ENCODE peak calls at places on chromosomes 4 and X, in ten cellular contexts. B, O, P, V, H, T, Q, K, Z and Y are unnamed samples.

GRCh38 chrX:139187738-139188137 is 342.8 kb upstream of the F9 start:
- DNase-seq in B (no peak), O (no peak), P (no peak), V (no peak), H (no peak), T (no peak), Q (no peak), K (no peak), Z (no peak), Y (no peak)

GRCh38 chr4:100023800-100024199 is 73.7 kb upstream of the H2AZ1 start:
- DNase-seq in B (no peak), O (no peak), P (no peak), V (no peak), H (no peak), T (no peak), Q (no peak), K (no peak), Z (no peak), Y (no peak)

GRCh38 chrX:115968436-115969252 is 201.9 kb upstream of the AGTR2 start:
- DNase-seq in B (no peak), O (peak), P (peak), V (peak), H (peak), T (peak), Q (no peak), K (peak), Z (peak), Y (peak)

GRCh38 chr4:145829629-145830395 is 108.8 kb downstream of the ZNF827 start:
- DNase-seq in B (no peak), O (no peak), P (no peak), V (no peak), H (no peak), T (no peak), Q (no peak), K (peak), Z (no peak), Y (no peak)

GRCh38 chr4:2843023-2843908 is at the start of gene ADD1:
- DNase-seq in B (peak), O (peak), P (peak), V (peak), H (peak), T (peak), Q (peak), K (peak), Z (peak), Y (peak)

GRCh38 chrX:98203800-98204199 is 1320.1 kb downstream of the RPA4 start:
- DNase-seq in B (no peak), O (peak), P (no peak), V (no peak), H (no peak), T (no peak), Q (no peak), K (no peak), Z (no peak), Y (no peak)

GRCh38 chr4:2958446-2958845 is 4.8 kb downstream of the NOP14 start:
- DNase-seq in B (no peak), O (peak), P (no peak), V (no peak), H (no peak), T (no peak), Q (no peak), K (no peak), Z (no peak), Y (no peak)

GRCh38 chr4:11149612-11150259 is 279.0 kb downstream of the HS3ST1 start:
- DNase-seq in B (no peak), O (no peak), P (no peak), V (no peak), H (peak), T (no peak), Q (no peak), K (no peak), Z (no peak), Y (no peak)

GRCh38 chrX:109535578-109535977 is 1.1 kb upstream of the NXT2 start:
- DNase-seq in B (no peak), O (no peak), P (no peak), V (no peak), H (no peak), T (no peak), Q (no peak), K (no peak), Z (no peak), Y (no peak)

GRCh38 chr4:6689506-6689960 is 4.1 kb upstream of the S100P start:
- DNase-seq in B (no peak), O (no peak), P (no peak), V (peak), H (peak), T (no peak), Q (no peak), K (no peak), Z (no peak), Y (no peak)

GRCh38 chr4:39627413-39627812 is 11.3 kb downstream of the SMIM14 start:
- DNase-seq in B (no peak), O (no peak), P (no peak), V (no peak), H (no peak), T (no peak), Q (no peak), K (no peak), Z (no peak), Y (no peak)

GRCh38 chr4:177673980-177674504 is 231.8 kb upstream of the AGA start:
- DNase-seq in B (no peak), O (peak), P (no peak), V (no peak), H (no peak), T (no peak), Q (no peak), K (no peak), Z (no peak), Y (no peak)

GRCh38 chr4:111630705-111631104 is 514.5 kb upstream of the FAM241A start:
- DNase-seq in B (no peak), O (peak), P (no peak), V (no peak), H (no peak), T (no peak), Q (no peak), K (no peak), Z (no peak), Y (no peak)

GRCh38 chr4:114734581-114734980 is 136.0 kb downstream of the UGT8 start:
- DNase-seq in B (no peak), O (peak), P (no peak), V (no peak), H (peak), T (no peak), Q (no peak), K (no peak), Z (no peak), Y (no peak)

GRCh38 chrX:72714471-72714916 is 388 bp upstream of the PHKA1 start:
- DNase-seq in B (peak), O (peak), P (peak), V (peak), H (peak), T (peak), Q (peak), K (peak), Z (peak), Y (peak)

GRCh38 chr4:742742-743311 is 37.2 kb downstream of the PCGF3 start:
- DNase-seq in B (peak), O (no peak), P (peak), V (peak), H (peak), T (peak), Q (no peak), K (peak), Z (peak), Y (peak)

GRCh38 chr4:15003441-15003890 is 1.2 kb downstream of the CPEB2 start:
- DNase-seq in B (peak), O (peak), P (no peak), V (peak), H (no peak), T (peak), Q (peak), K (peak), Z (no peak), Y (peak)

GRCh38 chr4:171813195-171813955 is at the start of gene GALNTL6:
- DNase-seq in B (no peak), O (peak), P (peak), V (no peak), H (no peak), T (no peak), Q (no peak), K (no peak), Z (peak), Y (peak)

DNA sequence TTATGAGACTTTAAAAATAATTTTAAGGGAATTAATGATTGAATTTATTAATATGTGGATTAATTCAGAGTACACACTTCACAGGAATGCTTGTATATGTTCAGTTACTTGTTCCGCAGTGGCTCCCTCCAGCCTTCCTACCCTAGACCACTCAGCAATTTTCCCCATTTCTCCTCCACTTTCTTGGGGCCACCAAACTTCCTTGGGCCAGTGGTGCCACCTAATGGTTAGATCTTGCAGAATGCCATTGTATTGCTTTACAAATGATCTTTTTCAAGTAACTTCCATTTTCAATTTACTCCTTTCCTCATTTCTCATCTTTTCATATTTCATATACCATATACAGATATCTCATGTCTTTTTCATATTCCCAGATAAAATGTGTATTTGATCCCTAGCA is 3.6 kb upstream of the RNF175 start:
- DNase-seq in B (no peak), O (no peak), P (no peak), V (no peak), H (peak), T (no peak), Q (no peak), K (no peak), Z (no peak), Y (no peak)
- TF ChIP-seq CTCF in B (no peak), O (no peak), P (peak), V (no peak), H (peak), T (no peak), Q (no peak), K (peak), Z (no peak), Y (peak)

GRCh38 chr4:67549123-67549522 is 3.8 kb upstream of the CENPC start:
- DNase-seq in B (no peak), O (peak), P (no peak), V (no peak), H (no peak), T (no peak), Q (no peak), K (peak), Z (peak), Y (no peak)
- TF ChIP-seq CTCF in B (no peak), O (no peak), P (no peak), V (peak), H (peak), T (peak), Q (no peak), K (peak), Z (peak), Y (peak)

DNA sequence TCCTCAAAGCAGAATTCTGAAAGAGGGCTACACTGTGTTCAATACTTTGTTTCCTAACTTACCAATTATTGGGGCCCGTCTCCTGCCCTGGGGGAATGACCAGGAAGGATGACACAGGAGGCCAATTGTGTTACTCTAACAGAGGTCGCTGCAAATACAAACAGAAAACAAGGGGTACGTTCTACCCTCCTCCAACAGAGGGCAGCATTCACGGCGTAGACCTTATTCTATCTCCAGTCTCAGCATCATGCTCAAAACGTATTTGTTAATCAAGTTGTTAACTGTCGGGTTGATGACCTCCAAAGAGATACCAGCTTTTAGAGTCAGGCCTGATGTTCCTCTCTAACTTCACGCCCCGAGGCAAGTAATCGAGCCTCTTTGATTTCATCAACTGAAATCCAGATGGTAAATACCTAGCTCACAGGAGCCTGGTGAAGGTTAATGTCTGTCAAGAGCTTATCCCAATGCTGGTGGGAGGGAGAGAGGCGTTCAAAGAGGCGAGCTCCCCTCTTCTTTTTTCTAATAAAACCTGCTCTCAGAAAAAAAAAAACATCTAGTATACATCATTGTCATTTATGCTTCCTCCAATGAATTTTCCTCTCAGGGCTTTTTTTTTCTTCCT is 181.0 kb upstream of the KCNIP4 start:
- DNase-seq in B (no peak), O (peak), P (peak), V (peak), H (peak), T (peak), Q (no peak), K (no peak), Z (peak), Y (peak)
- TF ChIP-seq CTCF in B (no peak), O (peak), P (peak), V (peak), H (peak), T (peak), Q (no peak), K (peak), Z (peak), Y (peak)

DNA sequence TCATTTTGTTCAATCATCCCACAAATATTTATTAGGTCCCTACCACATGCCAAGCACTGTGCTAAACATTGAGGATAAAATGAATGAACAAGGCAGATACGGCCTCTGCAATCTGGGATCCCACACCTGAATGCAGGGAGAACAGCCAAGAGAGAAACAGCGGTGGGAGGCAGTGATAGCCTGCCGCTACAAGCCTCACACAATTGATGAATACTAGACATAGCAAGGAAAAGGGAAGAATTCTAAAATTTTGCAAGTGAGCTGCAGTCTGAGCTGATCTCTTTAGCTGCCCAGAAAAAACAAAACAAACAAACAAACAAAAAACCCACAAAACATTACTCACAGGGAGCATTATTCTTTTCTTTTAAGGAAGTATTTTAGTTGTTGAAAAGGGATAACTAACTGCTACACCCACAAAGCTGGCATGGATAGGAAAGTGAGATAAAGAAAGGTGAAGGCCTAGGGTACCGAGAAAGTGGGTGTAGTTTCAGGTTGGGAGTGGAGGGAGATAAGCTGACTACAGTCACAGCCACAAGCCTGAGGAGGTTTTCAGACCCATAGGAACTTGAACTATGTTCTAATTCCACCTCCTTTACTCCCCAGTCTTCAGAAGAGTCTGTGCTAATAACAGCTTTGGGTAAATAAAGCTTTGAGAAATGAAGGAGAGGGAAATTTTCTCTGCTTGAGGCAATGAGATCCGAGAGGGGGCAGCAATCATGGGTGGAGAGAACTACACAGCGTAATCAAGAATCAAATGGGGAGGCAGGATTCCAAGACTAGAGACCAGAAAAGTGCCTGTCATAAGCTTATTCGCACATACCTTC is 85.4 kb downstream of the SH3RF1 start:
- DNase-seq in B (no peak), O (no peak), P (no peak), V (no peak), H (no peak), T (no peak), Q (no peak), K (no peak), Z (peak), Y (no peak)
- TF ChIP-seq CTCF in B (no peak), O (no peak), P (no peak), V (no peak), H (peak), T (no peak), Q (no peak), K (no peak), Z (peak), Y (no peak)

GRCh38 chr4:82898322-82899243 is 2.0 kb upstream of the THAP9 start:
- DNase-seq in B (no peak), O (peak), P (no peak), V (no peak), H (no peak), T (peak), Q (no peak), K (no peak), Z (peak), Y (no peak)
- TF ChIP-seq CTCF in B (no peak), O (peak), P (no peak), V (peak), H (peak), T (peak), Q (no peak), K (peak), Z (peak), Y (peak)

DNA sequence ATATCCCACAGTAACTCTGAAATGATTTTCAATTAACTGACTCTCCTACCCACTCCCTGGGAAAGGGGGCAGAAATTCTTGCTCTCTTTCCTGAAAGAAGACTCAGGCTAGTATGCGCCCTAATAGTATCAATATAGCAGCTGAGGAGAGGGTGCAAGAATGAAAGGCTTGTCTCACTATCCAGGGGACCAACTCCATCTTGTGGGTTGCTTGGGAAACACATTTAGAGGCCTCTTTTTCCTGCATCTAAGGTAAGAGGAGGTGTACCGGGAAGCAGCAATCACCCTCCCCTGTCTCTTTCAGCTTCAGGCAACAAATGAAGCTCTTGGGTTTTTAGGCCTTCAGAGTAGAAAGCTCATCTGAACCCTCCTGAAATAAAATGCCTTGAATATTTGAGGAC is 11.3 kb downstream of the TMEM255A start:
- DNase-seq in B (no peak), O (no peak), P (peak), V (no peak), H (peak), T (no peak), Q (no peak), K (no peak), Z (peak), Y (no peak)
- TF ChIP-seq CTCF in B (no peak), O (no peak), P (no peak), V (no peak), H (peak), T (no peak), Q (no peak), K (no peak), Z (no peak), Y (no peak)

DNA sequence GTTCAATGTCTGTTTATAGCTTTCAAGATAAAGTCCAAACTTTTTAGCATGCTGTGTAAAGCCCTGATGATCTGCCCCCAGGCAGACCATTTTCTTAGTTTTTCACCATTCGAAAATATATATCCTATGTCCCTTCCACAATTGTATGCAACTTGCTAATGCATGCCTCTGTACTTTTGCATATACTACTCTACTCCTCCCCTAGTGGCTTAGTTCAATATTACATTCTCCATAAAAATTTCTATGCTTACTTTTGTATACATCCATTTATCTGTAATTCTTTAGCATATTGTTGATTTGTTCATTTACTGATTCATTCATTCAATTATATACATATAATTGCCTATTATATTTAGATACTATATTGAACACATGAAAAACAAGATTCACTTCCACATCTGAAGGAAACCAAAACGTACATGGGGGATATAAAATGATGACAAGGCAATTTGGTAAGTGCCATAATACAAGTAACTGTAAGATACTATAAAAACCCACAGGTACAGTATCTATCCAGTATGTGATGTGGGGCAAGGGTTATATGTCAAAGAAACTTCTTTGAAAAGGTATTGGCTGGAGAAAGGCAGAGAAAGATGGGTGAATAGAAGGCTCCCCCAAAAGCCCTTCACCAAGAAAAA is 902.5 kb downstream of the FAM133A start:
- DNase-seq in B (no peak), O (no peak), P (no peak), V (no peak), H (no peak), T (no peak), Q (no peak), K (no peak), Z (no peak), Y (no peak)
- TF ChIP-seq CTCF in B (no peak), O (no peak), P (no peak), V (peak), H (peak), T (peak), Q (no peak), K (peak), Z (no peak), Y (peak)

GRCh38 chrX:106415276-106415895 is 196.4 kb upstream of the RADX start:
- DNase-seq in B (no peak), O (peak), P (peak), V (no peak), H (peak), T (peak), Q (no peak), K (peak), Z (peak), Y (no peak)
- TF ChIP-seq CTCF in B (peak), O (peak), P (peak), V (peak), H (peak), T (peak), Q (no peak), K (peak), Z (peak), Y (peak)